ENCODE peak calls at places on chromosomes 11 and 22, in nine cellular contexts. Q is ureter; J is stimulated activated CD4-positive, alpha-beta T cell treated with anti-CD3 and anti-CD28 coated beads, Interleukin-15, amount 100 ng/mL, for 1 hour; O is endothelial cell; P is GDM1; R is AG09319; D is nephron progenitor cell; Y is heart left ventricle; M is activated CD4-positive, alpha-beta T cell treated with anti-CD3 and anti-CD28 coated beads, Interleukin-2, amount 50 U/mL, for 1 hour. A is an unnamed sample.

GRCh38 chr11:105027671-105028070 is 4.7 kb upstream of the CASP5 start:
- DNase-seq in Q (no peak), J (no peak), O (no peak), P (no peak), R (no peak), D (no peak), Y (no peak), M (no peak), A (no peak)

GRCh38 chr22:17905445-17905844 is 118.9 kb downstream of the MICAL3 start:
- DNase-seq in Q (no peak), J (no peak), O (no peak), P (no peak), R (no peak), D (no peak), Y (no peak), M (no peak), A (no peak)

GRCh38 chr11:84817998-84818397 is 809.1 kb downstream of the DLG2 start:
- DNase-seq in Q (no peak), J (no peak), O (no peak), P (no peak), R (no peak), D (no peak), Y (no peak), M (no peak), A (peak; percentile 10)

GRCh38 chr11:30333405-30333804 is 10.5 kb downstream of the ARL14EP start:
- DNase-seq in Q (no peak), J (no peak), O (no peak), P (no peak), R (no peak), D (no peak), Y (no peak), M (no peak), A (no peak)

GRCh38 chr11:19836666-19837065 is 124.0 kb downstream of the NAV2 start:
- DNase-seq in Q (no peak), J (no peak), O (no peak), P (no peak), R (no peak), D (no peak), Y (no peak), M (no peak), A (no peak)

GRCh38 chr22:20648306-20648903 is 125.5 kb upstream of the SERPIND1 start:
- DNase-seq in Q (peak; percentile 23), J (no peak), O (no peak), P (no peak), R (no peak), D (no peak), Y (no peak), M (no peak), A (no peak)

GRCh38 chr11:35059040-35059439 is 79.9 kb upstream of the CD44 start:
- DNase-seq in Q (no peak), J (no peak), O (no peak), P (no peak), R (no peak), D (no peak), Y (no peak), M (no peak), A (no peak)

GRCh38 chr11:10050561-10050960 is 243.5 kb downstream of the SBF2 start:
- DNase-seq in Q (no peak), J (no peak), O (no peak), P (no peak), R (no peak), D (no peak), Y (no peak), M (no peak), A (no peak)

GRCh38 chr11:47856186-47856585 is 8.0 kb upstream of the NUP160 start:
- DNase-seq in Q (no peak), J (no peak), O (no peak), P (no peak), R (no peak), D (no peak), Y (no peak), M (no peak), A (no peak)

GRCh38 chr11:1051356-1052132 is 15.0 kb upstream of the MUC6 start:
- DNase-seq in Q (no peak), J (no peak), O (no peak), P (no peak), R (no peak), D (peak; percentile 2), Y (no peak), M (no peak), A (no peak)

GRCh38 chr22:44292521-44292920 is 20.2 kb downstream of the SHISAL1 start:
- DNase-seq in Q (no peak), J (no peak), O (no peak), P (no peak), R (no peak), D (no peak), Y (no peak), M (no peak), A (no peak)

GRCh38 chr22:30123463-30123862 is 43.2 kb downstream of the HORMAD2 start:
- DNase-seq in Q (no peak), J (no peak), O (no peak), P (no peak), R (no peak), D (no peak), Y (no peak), M (no peak), A (no peak)

GRCh38 chr11:41245704-41246398 is 213.6 kb downstream of the LRRC4C start:
- DNase-seq in Q (no peak), J (no peak), O (no peak), P (no peak), R (no peak), D (no peak), Y (no peak), M (no peak), A (no peak)

GRCh38 chr11:31408205-31408604 is 38.5 kb downstream of the DNAJC24 start:
- DNase-seq in Q (no peak), J (no peak), O (no peak), P (no peak), R (no peak), D (no peak), Y (no peak), M (no peak), A (no peak)

GRCh38 chr11:1354125-1354938 is 35.4 kb upstream of the BRSK2 start:
- DNase-seq in Q (no peak), J (no peak), O (no peak), P (no peak), R (no peak), D (no peak), Y (no peak), M (no peak), A (no peak)

GRCh38 chr11:120172054-120172881 is 34.4 kb upstream of the TRIM29 start:
- DNase-seq in Q (peak; percentile 80), J (peak; percentile 11), O (peak; percentile 73), P (peak; percentile 53), R (no peak), D (peak; percentile 76), Y (peak; percentile 68), M (peak; percentile 39), A (peak; percentile 91)

GRCh38 chr11:121692236-121692635 is 239.5 kb upstream of the SORL1-AS1 start:
- DNase-seq in Q (no peak), J (no peak), O (no peak), P (no peak), R (no peak), D (no peak), Y (no peak), M (no peak), A (no peak)

GRCh38 chr22:17743661-17744411 is 30.4 kb downstream of the BID start:
- DNase-seq in Q (no peak), J (no peak), O (no peak), P (no peak), R (no peak), D (no peak), Y (no peak), M (no peak), A (no peak)

GRCh38 chr11:47716692-47717091 is 1.5 kb upstream of the AGBL2 start:
- DNase-seq in Q (no peak), J (no peak), O (no peak), P (no peak), R (no peak), D (no peak), Y (no peak), M (no peak), A (no peak)

GRCh38 chr22:46587492-46588278 is 32.5 kb upstream of the GRAMD4 start:
- DNase-seq in Q (peak; percentile 63), J (no peak), O (no peak), P (no peak), R (no peak), D (no peak), Y (peak; percentile 57), M (peak; percentile 16), A (no peak)

GRCh38 chr22:49678842-49679170 is 148.9 kb downstream of the BRD1 start:
- DNase-seq in Q (no peak), J (no peak), O (no peak), P (no peak), R (no peak), D (no peak), Y (no peak), M (no peak), A (no peak)

GRCh38 chr11:113193894-113194293 is 120.5 kb upstream of the TTC12 start:
- DNase-seq in Q (peak; percentile 69), J (no peak), O (no peak), P (no peak), R (no peak), D (no peak), Y (peak; percentile 69), M (no peak), A (no peak)

GRCh38 chr11:110519816-110520215 is 90.1 kb downstream of the FDX1 start:
- DNase-seq in Q (no peak), J (no peak), O (no peak), P (no peak), R (peak; percentile 12), D (no peak), Y (no peak), M (no peak), A (no peak)

GRCh38 chr11:46119352-46120216 is 1.7 kb downstream of the PHF21A start:
- DNase-seq in Q (peak; percentile 61), J (peak; percentile 37), O (peak; percentile 59), P (peak; percentile 51), R (no peak), D (peak; percentile 58), Y (peak; percentile 64), M (peak; percentile 62), A (peak; percentile 45)

GRCh38 chr11:20112291-20113146 is 47.8 kb downstream of the DBX1 start:
- DNase-seq in Q (peak; percentile 86), J (no peak), O (no peak), P (no peak), R (peak; percentile 73), D (no peak), Y (peak; percentile 67), M (no peak), A (peak; percentile 92)

GRCh38 chr22:29359469-29359868 is 28.9 kb downstream of the AP1B1 start:
- DNase-seq in Q (peak; percentile 61), J (no peak), O (peak; percentile 54), P (no peak), R (peak; percentile 14), D (peak; percentile 57), Y (peak; percentile 53), M (no peak), A (peak; percentile 74)

GRCh38 chr11:94000641-94001040 is 20.5 kb upstream of the HEPHL1 start:
- DNase-seq in Q (no peak), J (no peak), O (no peak), P (no peak), R (no peak), D (no peak), Y (no peak), M (no peak), A (no peak)

GRCh38 chr11:97691061-97691460 is 1301.2 kb downstream of the JRKL start:
- DNase-seq in Q (no peak), J (no peak), O (no peak), P (no peak), R (no peak), D (no peak), Y (no peak), M (no peak), A (no peak)

GRCh38 chr22:23553922-23554870 is 25.9 kb downstream of the IGLL1 start:
- DNase-seq in Q (no peak), J (no peak), O (no peak), P (no peak), R (no peak), D (no peak), Y (no peak), M (no peak), A (no peak)

GRCh38 chr11:75778962-75779361 is 10.4 kb downstream of the DGAT2 start:
- DNase-seq in Q (no peak), J (no peak), O (no peak), P (no peak), R (no peak), D (no peak), Y (no peak), M (no peak), A (no peak)

GRCh38 chr11:17722000-17722643 is 2.8 kb downstream of the MYOD1 start:
- DNase-seq in Q (no peak), J (no peak), O (peak; percentile 60), P (no peak), R (no peak), D (peak; percentile 46), Y (no peak), M (no peak), A (peak; percentile 66)

A was measured in GM03348.